ENCODE peak calls at places on chromosomes 7 and 10, in eight cellular contexts. J is transverse colon; M is GM23338; L is adrenal gland; D is A673; U is OCI-LY7; P is lower lobe of right lung; W is CD8-positive, alpha-beta T cell. G is an unnamed sample.

GRCh38 chr10:112972606-112973005 is 22.6 kb downstream of the TCF7L2 start:
- DNase-seq in P (no peak), M (no peak), D (no peak), L (no peak), W (no peak), U (no peak), J (no peak), G (no peak)

GRCh38 chr7:79050592-79050991 is 402.9 kb downstream of the MAGI2 start:
- DNase-seq in P (no peak), J (no peak), M (no peak), U (no peak), L (peak; percentile 48), W (no peak), D (peak; percentile 73), G (no peak)

GRCh38 chr7:22894585-22894984 is 71.9 kb upstream of the TOMM7 start:
- DNase-seq in U (no peak), L (no peak), M (no peak), D (no peak), P (no peak), W (no peak), J (no peak), G (no peak)

GRCh38 chr10:71316081-71316785 is 2.8 kb upstream of the SLC29A3 start:
- DNase-seq in U (no peak), P (no peak), L (no peak), D (no peak), J (no peak), W (no peak), M (no peak), G (no peak)

GRCh38 chr7:30613366-30614325 is 19.0 kb downstream of the GARS1 start:
- DNase-seq in W (no peak), J (no peak), M (no peak), L (no peak), P (no peak), U (no peak), D (no peak), G (no peak)

GRCh38 chr7:33895025-33895804 is 10.1 kb upstream of the BMPER start:
- DNase-seq in L (peak; percentile 89), P (peak; percentile 83), U (peak; percentile 53), M (peak; percentile 89), W (peak; percentile 72), D (peak; percentile 89), J (peak; percentile 82), G (peak; percentile 87)

GRCh38 chr7:28921822-28922221 is 36.3 kb downstream of the TRIL start:
- DNase-seq in L (peak; percentile 59), U (peak; percentile 55), D (peak; percentile 84), M (peak; percentile 83), P (no peak), W (peak; percentile 24), J (peak; percentile 40), G (peak; percentile 80)

GRCh38 chr10:71345720-71346119 is 26.7 kb downstream of the SLC29A3 start:
- DNase-seq in U (no peak), P (no peak), W (no peak), D (no peak), M (no peak), L (no peak), J (no peak), G (no peak)

GRCh38 chr7:81857385-81857784 is 87.5 kb upstream of the HGF start:
- DNase-seq in W (no peak), L (no peak), J (no peak), U (no peak), M (no peak), P (no peak), D (no peak), G (no peak)

GRCh38 chr7:155002411-155003214 is at the start of gene PAXIP1:
- DNase-seq in U (peak; percentile 76), D (peak; percentile 80), W (peak; percentile 58), M (peak; percentile 68), J (peak; percentile 49), L (peak; percentile 23), P (peak; percentile 62), G (peak; percentile 92)

GRCh38 chr10:110919971-110920881 is 822 bp downstream of the SHOC2 start:
- DNase-seq in W (peak; percentile 23), U (peak; percentile 97), M (peak; percentile 65), J (peak; percentile 34), L (peak; percentile 56), P (peak; percentile 62), D (peak; percentile 72), G (peak; percentile 70)

GRCh38 chr10:110641256-110641655 is 2.9 kb upstream of the RBM20 start:
- DNase-seq in W (peak; percentile 32), D (peak; percentile 30), J (peak; percentile 20), P (no peak), L (no peak), M (peak; percentile 91), U (peak; percentile 58), G (peak; percentile 79)

GRCh38 chr7:37420931-37421330 is 27.7 kb downstream of the ELMO1 start:
- DNase-seq in L (no peak), D (no peak), W (no peak), M (no peak), J (no peak), P (no peak), U (no peak), G (no peak)

GRCh38 chr10:35934637-35934995 is 292.5 kb upstream of the FZD8 start:
- DNase-seq in L (no peak), W (no peak), P (no peak), M (no peak), J (no peak), D (no peak), U (no peak), G (no peak)

GRCh38 chr10:125631806-125632205 is 51.2 kb downstream of the TEX36 start:
- DNase-seq in P (no peak), U (no peak), W (no peak), D (peak; percentile 49), M (no peak), J (no peak), L (no peak), G (no peak)

GRCh38 chr10:94299417-94299816 is 63.3 kb downstream of the NOC3L start:
- DNase-seq in W (no peak), M (no peak), J (no peak), L (no peak), D (no peak), U (no peak), P (no peak), G (no peak)

GRCh38 chr10:61452655-61453641 is at the start of gene TMEM26:
- DNase-seq in P (peak; percentile 52), U (no peak), J (peak; percentile 51), W (no peak), L (peak; percentile 45), D (peak; percentile 14), M (peak; percentile 86), G (peak; percentile 57)

GRCh38 chr7:92898798-92899197 is 62.4 kb upstream of the CDK6 start:
- DNase-seq in P (no peak), J (no peak), L (no peak), W (no peak), U (no peak), M (no peak), D (no peak), G (no peak)

GRCh38 chr7:99156649-99157048 is 12.7 kb upstream of the SMURF1 start:
- DNase-seq in W (no peak), D (no peak), J (no peak), L (no peak), M (no peak), P (no peak), U (no peak), G (no peak)

DNA sequence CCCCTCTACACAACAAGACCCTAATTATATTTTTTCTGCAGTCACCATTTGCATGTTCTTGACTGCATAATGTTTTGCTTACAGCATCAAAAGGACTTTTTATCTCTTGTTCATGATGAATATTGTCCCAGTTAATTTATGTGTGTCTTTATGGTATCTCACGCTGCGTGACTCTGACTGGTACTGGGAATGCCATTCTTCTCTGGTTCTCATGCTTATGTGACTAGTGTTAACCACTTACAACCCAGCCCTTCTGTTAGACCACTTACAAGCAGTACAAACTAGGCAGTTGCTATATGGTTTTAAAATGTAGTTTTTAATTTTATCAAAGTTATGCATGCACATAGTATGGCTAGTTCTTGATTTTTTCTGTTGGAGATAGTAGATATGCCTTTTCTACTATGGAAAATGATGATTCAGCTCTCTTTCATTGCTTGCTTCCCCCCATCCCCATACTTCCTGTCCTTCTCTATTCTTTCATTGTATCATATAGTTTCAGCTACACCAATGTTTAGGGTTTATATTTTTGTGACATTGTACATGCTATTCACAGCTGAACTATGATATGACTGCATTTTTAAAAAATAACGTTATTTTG is 24.9 kb downstream of the BZW2 start:
- DNase-seq in P (no peak), M (peak; percentile 30), U (no peak), D (no peak), L (no peak), W (no peak), J (no peak), G (no peak)
- H3K27ac ChIP-seq in P (no peak overlapping the region), M (peak overlapping the region; percentile 70), U (no peak overlapping the region), D (no peak overlapping the region), L (no peak overlapping the region), W (no peak overlapping the region), J (no peak overlapping the region), G (no peak overlapping the region)

DNA sequence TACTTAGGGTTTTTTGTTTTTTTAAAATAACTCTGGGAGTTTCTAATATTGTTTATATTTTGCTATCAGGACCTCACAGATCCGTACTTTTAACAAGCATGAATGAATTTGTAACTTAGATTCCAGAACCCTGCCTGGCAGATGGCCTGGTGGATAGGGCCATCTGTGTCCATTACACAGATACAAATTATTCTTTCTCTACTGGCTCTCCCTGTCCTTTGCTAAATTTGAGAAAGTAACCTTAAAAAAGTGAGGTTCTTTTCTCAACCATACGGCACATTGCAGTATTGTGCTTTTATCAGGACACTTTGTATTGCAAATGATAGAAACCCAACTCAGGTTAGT is 26.6 kb downstream of the LCOR start:
- DNase-seq in D (no peak), U (no peak), L (no peak), M (no peak), W (no peak), P (no peak), J (no peak), G (no peak)
- H3K4me1 ChIP-seq in D (peaks cover 2% of the 10 kb centered on the region), U (peaks cover 5% of the 10 kb centered on the region), L (no peaks in the 10 kb centered on the region), M (no peaks in the 10 kb centered on the region), W (peaks cover 14% of the 10 kb centered on the region), P (peaks cover 21% of the 10 kb centered on the region), J (peaks cover 30% of the 10 kb centered on the region), G (peaks cover 23% of the 10 kb centered on the region)

DNA sequence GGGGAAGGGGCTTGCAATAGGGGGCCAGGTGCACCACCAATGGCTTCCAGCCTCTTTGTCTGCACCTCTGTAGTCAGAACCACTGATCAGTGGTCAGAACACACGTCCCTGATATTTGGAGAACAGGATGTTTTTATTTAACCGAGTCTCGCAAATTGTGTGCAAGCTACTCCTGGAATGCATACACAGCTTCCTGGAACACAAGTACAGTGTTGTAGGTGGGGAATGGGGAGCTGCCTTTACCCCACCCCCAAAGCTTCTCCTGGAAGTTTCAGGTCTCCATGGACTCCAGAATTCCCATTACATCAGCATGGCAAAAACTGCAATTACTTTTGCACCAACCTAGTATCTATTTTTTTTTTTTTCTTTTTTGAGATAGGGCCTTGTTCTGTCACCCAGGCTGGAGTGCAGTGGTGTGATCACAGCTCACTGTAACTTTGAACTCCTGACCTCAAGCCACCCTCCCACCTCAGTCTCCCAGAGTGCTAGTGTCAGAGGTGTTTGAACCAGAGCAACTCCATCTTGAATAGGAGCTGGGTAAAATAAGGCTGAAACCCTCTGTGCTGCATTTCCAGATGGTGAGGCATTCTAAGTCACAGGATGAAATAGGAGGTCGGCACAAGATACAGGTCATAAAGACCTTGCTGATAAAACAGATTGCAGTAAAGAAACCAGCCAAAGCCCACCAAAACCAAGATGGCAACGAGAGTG is 374.0 kb downstream of the CALN1 start:
- DNase-seq in P (no peak), L (no peak), M (no peak), J (no peak), U (no peak), D (no peak), W (no peak), G (no peak)
- TF ChIP-seq CTCF in P (no peak), L (no peak), M (no peak), J (no peak), U (no peak), D (no peak), W (no peak), G (no peak)

GRCh38 chr7:141193066-141193465 is 119.2 kb downstream of the TMEM178B start:
- DNase-seq in J (no peak), P (no peak), L (no peak), D (no peak), U (no peak), M (no peak), W (no peak), G (no peak)
- H3K27ac ChIP-seq in J (no peak overlapping the region), P (no peak overlapping the region), L (no peak overlapping the region), D (no peak overlapping the region), U (no peak overlapping the region), M (no peak overlapping the region), W (no peak overlapping the region), G (no peak overlapping the region)